ENCODE peak calls at places on chromosomes 6 and 20, in eight cellular contexts. X is CD8-positive, alpha-beta T cell; F is uterus; C is lung; M is upper lobe of right lung; G is SJSA1; H is colonic mucosa; O is coronary artery. J is an unnamed sample.

GRCh38 chr6:170019259-170020040 is 268.0 kb downstream of the ERMARD start:
- DNase-seq in X (no peak), O (no peak), F (no peak), C (no peak), M (no peak), H (no peak), G (peak; percentile 30), J (no peak)

GRCh38 chr6:132062626-132063025 is 111.5 kb upstream of the CCN2 start:
- DNase-seq in C (no peak), M (no peak), X (no peak), H (no peak), G (no peak), F (no peak), O (no peak), J (no peak)

GRCh38 chr6:163745566-163746400 is 331.3 kb downstream of the QKI start:
- DNase-seq in O (no peak), M (no peak), X (no peak), H (no peak), G (peak; percentile 95), F (no peak), C (no peak), J (no peak)

GRCh38 chr20:54162378-54162777 is 11.4 kb downstream of the CYP24A1 start:
- DNase-seq in X (no peak), M (no peak), C (no peak), F (no peak), G (no peak), O (no peak), H (no peak), J (no peak)

GRCh38 chr20:63682384-63683139 is 13.9 kb upstream of the TNFRSF6B start:
- DNase-seq in X (no peak), H (no peak), F (peak; percentile 78), M (peak; percentile 80), C (peak; percentile 71), G (peak; percentile 97), O (peak; percentile 93), J (no peak)

GRCh38 chr6:44161997-44162338 is 3.3 kb downstream of the CAPN11 start:
- DNase-seq in M (no peak), F (no peak), G (no peak), O (no peak), X (no peak), H (no peak), C (no peak), J (no peak)

GRCh38 chr20:41137412-41138216 is at the start of gene PLCG1:
- DNase-seq in M (peak; percentile 91), G (peak; percentile 85), O (peak; percentile 88), H (peak; percentile 81), F (peak; percentile 82), X (peak; percentile 54), C (peak; percentile 69), J (peak; percentile 65)

GRCh38 chr6:34447915-34448314 is 18.0 kb upstream of the PACSIN1 start:
- DNase-seq in X (no peak), M (peak; percentile 77), G (no peak), O (no peak), F (no peak), C (no peak), H (no peak), J (no peak)

GRCh38 chr20:62354811-62355341 is 12.2 kb downstream of the LAMA5 start:
- DNase-seq in C (no peak), M (no peak), H (no peak), O (no peak), X (no peak), F (no peak), G (no peak), J (no peak)

GRCh38 chr6:118320652-118321051 is 227.4 kb upstream of the PLN start:
- DNase-seq in G (no peak), C (no peak), H (no peak), O (no peak), M (no peak), X (no peak), F (no peak), J (no peak)

GRCh38 chr6:118317581-118318563 is 230.2 kb upstream of the PLN start:
- DNase-seq in G (no peak), X (no peak), O (no peak), M (no peak), H (no peak), C (no peak), F (no peak), J (no peak)

GRCh38 chr6:118319890-118320289 is 228.2 kb upstream of the PLN start:
- DNase-seq in G (no peak), X (no peak), H (no peak), F (no peak), M (no peak), O (no peak), C (no peak), J (peak; percentile 7)

GRCh38 chr6:118316796-118317384 is 231.2 kb upstream of the PLN start:
- DNase-seq in G (no peak), F (no peak), O (no peak), H (no peak), X (no peak), C (no peak), M (no peak), J (no peak)

DNA sequence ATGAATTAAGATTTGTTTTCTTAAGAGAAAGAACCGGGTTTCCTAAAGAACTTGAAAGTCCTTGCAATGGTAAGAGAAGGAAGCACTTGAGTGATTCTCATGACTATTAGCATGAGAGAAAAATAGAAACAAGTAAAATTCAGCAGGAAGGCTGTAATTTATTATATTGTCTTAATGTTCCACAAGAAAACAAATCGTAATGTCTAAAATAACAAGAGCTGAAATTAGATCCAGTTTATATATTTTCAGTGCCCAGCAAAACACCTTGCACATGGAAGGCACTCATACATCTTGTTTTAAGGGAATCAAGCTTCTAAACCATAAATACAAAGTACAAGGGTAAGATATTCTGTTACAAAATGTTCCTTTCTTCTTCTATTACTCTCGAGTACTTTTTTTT is 229.4 kb upstream of the PLN start:
- DNase-seq in F (no peak), G (no peak), X (no peak), O (no peak), M (no peak), H (no peak), C (no peak), J (no peak)
- H3K27ac ChIP-seq in F (peak overlapping the region; percentile 73), G (no peak overlapping the region), X (no peak overlapping the region), O (peak overlapping the region; percentile 91), M (peak overlapping the region; percentile 75), H (no peak overlapping the region), C (no peak overlapping the region), J (no peak overlapping the region)

DNA sequence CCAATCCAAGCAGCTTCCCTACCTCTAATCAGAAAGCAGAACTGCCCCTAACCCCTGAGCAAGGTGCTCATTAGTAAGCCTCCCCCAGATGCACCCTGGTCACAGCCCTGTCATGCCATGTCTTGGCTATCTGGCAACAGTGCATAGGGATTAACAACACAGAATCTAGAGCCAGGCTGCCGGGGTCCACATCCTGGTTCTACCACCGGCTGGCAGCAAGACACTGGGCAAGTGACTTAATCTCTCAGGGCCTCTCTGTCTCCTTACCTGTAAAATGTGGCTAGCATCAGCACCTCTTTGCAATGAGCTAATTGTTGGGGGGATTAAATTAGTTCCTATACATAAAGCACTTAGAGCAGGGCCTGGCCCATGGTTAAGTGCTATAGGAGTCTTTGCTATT is 68.1 kb downstream of the CPNE5 start:
- DNase-seq in F (no peak), X (no peak), H (no peak), O (no peak), C (no peak), G (no peak), M (no peak), J (no peak)
- H3K27ac ChIP-seq in F (no peak overlapping the region), X (no peak overlapping the region), H (no peak overlapping the region), O (no peak overlapping the region), C (no peak overlapping the region), G (no peak overlapping the region), M (no peak overlapping the region), J (no peak overlapping the region)

DNA sequence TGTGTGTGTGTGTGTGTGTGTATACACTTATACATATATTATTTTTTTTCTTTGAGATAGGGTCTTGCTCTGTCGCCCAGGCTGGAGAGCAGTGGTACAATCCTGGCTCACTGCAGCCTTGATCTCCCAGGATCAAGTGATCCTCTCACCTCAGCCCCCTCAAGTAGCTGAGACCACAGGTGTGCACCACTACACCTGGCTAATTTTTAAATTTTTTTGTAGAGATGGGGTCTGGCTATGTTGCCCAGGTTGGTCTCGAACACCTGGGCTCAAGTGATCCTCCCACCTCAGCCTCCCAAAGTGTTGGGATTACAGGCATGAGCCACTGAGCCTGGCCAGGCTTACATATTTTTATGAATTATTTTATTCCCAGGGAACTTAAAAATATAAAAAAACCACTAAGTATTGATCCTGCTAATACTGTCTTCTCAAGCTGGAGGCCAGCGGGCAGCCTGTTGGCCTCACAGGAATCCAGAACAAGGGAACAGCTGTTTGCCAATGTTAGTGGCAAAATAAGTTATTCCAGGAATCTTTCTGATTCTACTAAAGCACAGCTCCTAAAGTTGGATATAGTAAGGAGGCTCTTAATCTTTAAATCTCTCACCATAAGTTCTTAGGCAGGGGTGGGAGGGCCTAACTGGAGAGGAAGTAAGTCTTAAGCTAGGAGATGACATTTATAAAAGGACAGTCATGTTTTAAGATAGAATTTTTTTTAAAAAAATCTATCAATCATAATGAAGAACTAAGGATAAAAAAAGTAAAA is 135.5 kb upstream of the NUP153 start:
- DNase-seq in G (no peak), F (no peak), X (no peak), O (no peak), M (no peak), H (no peak), C (no peak), J (no peak)
- H3K27ac ChIP-seq in G (no peak overlapping the region), F (no peak overlapping the region), X (no peak overlapping the region), O (no peak overlapping the region), M (no peak overlapping the region), H (peak overlapping the region; percentile 66), C (no peak overlapping the region), J (no peak overlapping the region)

GRCh38 chr20:1893721-1894470 is 1.3 kb upstream of the SIRPA start:
- DNase-seq in X (no peak), M (peak; percentile 83), G (no peak), C (peak; percentile 63), F (peak; percentile 68), H (peak; percentile 30), O (no peak), J (peak; percentile 74)

GRCh38 chr20:1896859-1897258 is 1.7 kb downstream of the SIRPA start:
- DNase-seq in C (no peak), G (no peak), O (no peak), M (no peak), X (no peak), F (no peak), H (no peak), J (no peak)

GRCh38 chr20:1895674-1896496 is 678 bp downstream of the SIRPA start:
- DNase-seq in O (no peak), X (no peak), F (peak; percentile 32), G (no peak), H (peak; percentile 33), M (no peak), C (no peak), J (no peak)

GRCh38 chr20:1894951-1895673 is at the start of gene SIRPA:
- DNase-seq in F (peak; percentile 78), H (peak; percentile 44), M (peak; percentile 72), C (peak; percentile 46), X (no peak), O (peak; percentile 86), G (peak; percentile 64), J (peak; percentile 81)

GRCh38 chr20:1894471-1894950 is 696 bp upstream of the SIRPA start:
- DNase-seq in C (no peak), X (no peak), O (peak; percentile 83), G (peak; percentile 59), F (peak; percentile 45), H (peak; percentile 53), M (peak; percentile 75), J (peak; percentile 60)
- H3K27ac ChIP-seq in C (peak overlapping the region; percentile 94), X (no peak overlapping the region), O (peak overlapping the region; percentile 98), G (no peak overlapping the region), F (peak overlapping the region; percentile 93), H (peak overlapping the region; percentile 85), M (peak overlapping the region; percentile 79), J (peak overlapping the region; percentile 83)

J was measured in substantia nigra.